ENCODE peak calls at places on chromosomes 3 and 15, in nine cellular contexts. One of them, this sample, is unnamed.

GRCh38 chr15:75235760-75236729 is 22.1 kb upstream of the GOLGA6C start:
- DNase-seq in RWPE2: peak
- DNase-seq in stomach: no peak
- DNase-seq in uterus: no peak
- DNase-seq in WERI-Rb-1: peak
- DNase-seq in heart left ventricle: peak
- DNase-seq in breast epithelium: peak
- DNase-seq in GM23338: no peak
- DNase-seq in lung: no peak
- DNase-seq in this sample: no peak

GRCh38 chr3:51677358-51677757 is 6.3 kb downstream of the TEX264 start:
- DNase-seq in lung: no peak
- DNase-seq in breast epithelium: no peak
- DNase-seq in uterus: no peak
- DNase-seq in WERI-Rb-1: no peak
- DNase-seq in GM23338: no peak
- DNase-seq in RWPE2: no peak
- DNase-seq in stomach: no peak
- DNase-seq in heart left ventricle: no peak
- DNase-seq in this sample: no peak

GRCh38 chr3:38115645-38116427 is 21.1 kb downstream of the ACAA1 start:
- DNase-seq in lung: no peak
- DNase-seq in WERI-Rb-1: no peak
- DNase-seq in GM23338: no peak
- DNase-seq in breast epithelium: peak
- DNase-seq in RWPE2: no peak
- DNase-seq in uterus: no peak
- DNase-seq in heart left ventricle: no peak
- DNase-seq in stomach: no peak
- DNase-seq in this sample: no peak

GRCh38 chr3:194584866-194585265 is 48.4 kb downstream of the TMEM44 start:
- DNase-seq in lung: no peak
- DNase-seq in RWPE2: no peak
- DNase-seq in heart left ventricle: no peak
- DNase-seq in GM23338: no peak
- DNase-seq in breast epithelium: no peak
- DNase-seq in stomach: no peak
- DNase-seq in WERI-Rb-1: no peak
- DNase-seq in uterus: no peak
- DNase-seq in this sample: no peak

GRCh38 chr3:122025296-122025695 is 3.2 kb upstream of the ILDR1 start:
- DNase-seq in lung: no peak
- DNase-seq in breast epithelium: no peak
- DNase-seq in heart left ventricle: no peak
- DNase-seq in GM23338: no peak
- DNase-seq in stomach: no peak
- DNase-seq in WERI-Rb-1: no peak
- DNase-seq in uterus: no peak
- DNase-seq in RWPE2: no peak
- DNase-seq in this sample: no peak

GRCh38 chr15:101474233-101474632 is 15.3 kb downstream of the PCSK6 start:
- DNase-seq in RWPE2: peak
- DNase-seq in uterus: no peak
- DNase-seq in stomach: no peak
- DNase-seq in lung: no peak
- DNase-seq in WERI-Rb-1: no peak
- DNase-seq in breast epithelium: no peak
- DNase-seq in heart left ventricle: no peak
- DNase-seq in GM23338: no peak
- DNase-seq in this sample: no peak

GRCh38 chr3:30691249-30691880 is 85.0 kb downstream of the TGFBR2 start:
- DNase-seq in uterus: no peak
- DNase-seq in WERI-Rb-1: no peak
- DNase-seq in lung: no peak
- DNase-seq in stomach: no peak
- DNase-seq in GM23338: no peak
- DNase-seq in breast epithelium: no peak
- DNase-seq in RWPE2: no peak
- DNase-seq in heart left ventricle: no peak
- DNase-seq in this sample: no peak

GRCh38 chr3:130014526-130014925 is 40.0 kb downstream of the TRH start:
- DNase-seq in breast epithelium: no peak
- DNase-seq in lung: no peak
- DNase-seq in heart left ventricle: no peak
- DNase-seq in WERI-Rb-1: no peak
- DNase-seq in RWPE2: no peak
- DNase-seq in stomach: no peak
- DNase-seq in uterus: no peak
- DNase-seq in GM23338: no peak
- DNase-seq in this sample: no peak

GRCh38 chr3:32963871-32964270 is 12.4 kb downstream of the CCR4 start:
- DNase-seq in heart left ventricle: no peak
- DNase-seq in breast epithelium: no peak
- DNase-seq in GM23338: no peak
- DNase-seq in stomach: no peak
- DNase-seq in WERI-Rb-1: no peak
- DNase-seq in uterus: no peak
- DNase-seq in RWPE2: no peak
- DNase-seq in lung: no peak
- DNase-seq in this sample: no peak

GRCh38 chr3:27591811-27592210 is 107.6 kb upstream of the SLC4A7 start:
- DNase-seq in stomach: no peak
- DNase-seq in breast epithelium: no peak
- DNase-seq in heart left ventricle: no peak
- DNase-seq in lung: no peak
- DNase-seq in RWPE2: no peak
- DNase-seq in WERI-Rb-1: no peak
- DNase-seq in uterus: peak
- DNase-seq in GM23338: no peak
- DNase-seq in this sample: no peak

GRCh38 chr3:112407888-112408702 is 75.1 kb downstream of the CD200 start:
- DNase-seq in RWPE2: no peak
- DNase-seq in heart left ventricle: no peak
- DNase-seq in lung: no peak
- DNase-seq in WERI-Rb-1: no peak
- DNase-seq in GM23338: no peak
- DNase-seq in uterus: no peak
- DNase-seq in breast epithelium: no peak
- DNase-seq in stomach: no peak
- DNase-seq in this sample: no peak

GRCh38 chr3:59839810-59840515 is 790.1 kb upstream of the CFAP20DC start:
- DNase-seq in breast epithelium: no peak
- DNase-seq in WERI-Rb-1: no peak
- DNase-seq in RWPE2: no peak
- DNase-seq in GM23338: no peak
- DNase-seq in lung: no peak
- DNase-seq in stomach: no peak
- DNase-seq in uterus: no peak
- DNase-seq in heart left ventricle: no peak
- DNase-seq in this sample: no peak

GRCh38 chr15:83657549-83657948 is 3.6 kb downstream of the ADAMTSL3 start:
- DNase-seq in WERI-Rb-1: no peak
- DNase-seq in heart left ventricle: no peak
- DNase-seq in RWPE2: no peak
- DNase-seq in lung: no peak
- DNase-seq in GM23338: peak
- DNase-seq in uterus: no peak
- DNase-seq in stomach: no peak
- DNase-seq in breast epithelium: no peak
- DNase-seq in this sample: no peak

GRCh38 chr3:136954246-136954645 is 3.5 kb upstream of the IL20RB start:
- DNase-seq in RWPE2: no peak
- DNase-seq in breast epithelium: no peak
- DNase-seq in heart left ventricle: no peak
- DNase-seq in stomach: no peak
- DNase-seq in lung: no peak
- DNase-seq in GM23338: no peak
- DNase-seq in uterus: no peak
- DNase-seq in WERI-Rb-1: no peak
- DNase-seq in this sample: no peak

GRCh38 chr3:46454209-46454595 is 10.5 kb downstream of the LTF start:
- DNase-seq in GM23338: no peak
- DNase-seq in stomach: no peak
- DNase-seq in WERI-Rb-1: no peak
- DNase-seq in lung: no peak
- DNase-seq in breast epithelium: no peak
- DNase-seq in heart left ventricle: no peak
- DNase-seq in uterus: no peak
- DNase-seq in RWPE2: no peak
- DNase-seq in this sample: no peak

GRCh38 chr3:46858456-46858855 is 4.8 kb downstream of the MYL3 start:
- DNase-seq in heart left ventricle: peak
- DNase-seq in WERI-Rb-1: peak
- DNase-seq in GM23338: no peak
- DNase-seq in uterus: peak
- DNase-seq in RWPE2: peak
- DNase-seq in breast epithelium: peak
- DNase-seq in stomach: no peak
- DNase-seq in lung: no peak
- DNase-seq in this sample: no peak

GRCh38 chr3:133717424-133717823 is 28.8 kb upstream of the TF start:
- DNase-seq in lung: no peak
- DNase-seq in uterus: no peak
- DNase-seq in WERI-Rb-1: no peak
- DNase-seq in breast epithelium: no peak
- DNase-seq in RWPE2: no peak
- DNase-seq in stomach: no peak
- DNase-seq in heart left ventricle: no peak
- DNase-seq in GM23338: no peak
- DNase-seq in this sample: no peak

GRCh38 chr3:65752636-65753035 is 286.1 kb downstream of the MAGI1 start:
- DNase-seq in RWPE2: no peak
- DNase-seq in WERI-Rb-1: no peak
- DNase-seq in GM23338: no peak
- DNase-seq in lung: no peak
- DNase-seq in heart left ventricle: no peak
- DNase-seq in stomach: no peak
- DNase-seq in uterus: no peak
- DNase-seq in breast epithelium: no peak
- DNase-seq in this sample: no peak

GRCh38 chr15:93362821-93363220 is 273.8 kb upstream of the RGMA start:
- DNase-seq in stomach: no peak
- DNase-seq in heart left ventricle: no peak
- DNase-seq in GM23338: peak
- DNase-seq in RWPE2: no peak
- DNase-seq in breast epithelium: no peak
- DNase-seq in lung: no peak
- DNase-seq in WERI-Rb-1: no peak
- DNase-seq in uterus: no peak
- DNase-seq in this sample: no peak

GRCh38 chr3:138845771-138846173 is 11.0 kb upstream of the PIK3CB start:
- DNase-seq in RWPE2: no peak
- DNase-seq in stomach: no peak
- DNase-seq in lung: no peak
- DNase-seq in GM23338: peak
- DNase-seq in WERI-Rb-1: no peak
- DNase-seq in breast epithelium: no peak
- DNase-seq in heart left ventricle: no peak
- DNase-seq in uterus: no peak
- DNase-seq in this sample: no peak

DNA sequence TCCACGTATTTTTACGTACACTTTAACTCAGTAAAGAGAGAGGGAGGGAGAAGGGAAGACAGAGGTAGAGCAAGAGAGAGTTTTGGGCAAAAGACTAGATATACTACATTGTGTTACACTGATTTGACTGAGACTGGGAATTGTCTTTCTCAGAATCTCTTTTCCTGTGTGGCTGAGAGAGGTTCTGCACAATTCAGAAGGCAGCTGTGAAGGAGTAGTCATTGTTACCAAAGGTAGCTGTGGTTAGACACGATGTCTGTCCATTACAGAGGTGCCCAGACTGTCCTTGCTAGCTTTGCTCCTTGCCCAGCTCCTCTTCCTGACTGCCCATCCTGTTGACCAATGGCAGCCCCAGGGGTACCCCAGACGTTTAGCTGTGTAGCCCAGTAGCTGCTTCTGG is 577.5 kb upstream of the CBLB start:
- DNase-seq in lung: no peak
- DNase-seq in stomach: no peak
- DNase-seq in WERI-Rb-1: no peak
- DNase-seq in breast epithelium: no peak
- DNase-seq in heart left ventricle: no peak
- DNase-seq in GM23338: no peak
- DNase-seq in RWPE2: no peak
- DNase-seq in uterus: no peak
- DNase-seq in this sample: no peak
- TF ChIP-seq CTCF in lung: no peak
- TF ChIP-seq CTCF in stomach: no peak
- TF ChIP-seq CTCF in WERI-Rb-1: no peak
- TF ChIP-seq CTCF in breast epithelium: no peak
- TF ChIP-seq CTCF in heart left ventricle: no peak
- TF ChIP-seq CTCF in GM23338: no peak
- TF ChIP-seq CTCF in RWPE2: no peak
- TF ChIP-seq CTCF in uterus: no peak
- TF ChIP-seq CTCF in this sample: no peak

GRCh38 chr15:27061739-27062138 is 90.8 kb downstream of the GABRG3 start:
- DNase-seq in breast epithelium: no peak
- DNase-seq in WERI-Rb-1: no peak
- DNase-seq in heart left ventricle: no peak
- DNase-seq in RWPE2: no peak
- DNase-seq in stomach: no peak
- DNase-seq in uterus: no peak
- DNase-seq in lung: no peak
- DNase-seq in GM23338: no peak
- DNase-seq in this sample: no peak
- H3K27ac ChIP-seq in breast epithelium: no peak
- H3K27ac ChIP-seq in WERI-Rb-1: no peak
- H3K27ac ChIP-seq in heart left ventricle: no peak
- H3K27ac ChIP-seq in RWPE2: no peak
- H3K27ac ChIP-seq in stomach: no peak
- H3K27ac ChIP-seq in uterus: no peak
- H3K27ac ChIP-seq in lung: no peak
- H3K27ac ChIP-seq in GM23338: no peak
- H3K27ac ChIP-seq in this sample: no peak

DNA sequence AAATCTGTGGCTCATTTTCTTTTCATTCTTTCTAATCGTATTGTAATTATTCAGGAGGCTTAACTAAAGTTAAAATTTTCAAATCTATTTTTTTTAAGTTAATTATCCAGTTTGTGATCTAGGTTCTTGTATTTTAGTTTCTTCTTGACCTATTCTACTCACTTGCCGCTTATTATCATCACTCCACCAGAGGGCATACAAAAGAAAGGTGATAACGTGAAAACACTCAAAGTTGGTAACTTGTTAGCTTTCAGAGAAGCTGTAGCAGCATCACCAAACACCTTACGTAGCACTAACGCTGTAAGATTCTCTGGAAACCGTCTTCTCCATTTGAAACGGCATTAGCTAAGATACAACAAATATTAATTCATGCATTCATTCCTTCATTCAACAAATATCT is 4.8 kb downstream of the GNB4 start:
- DNase-seq in WERI-Rb-1: no peak
- DNase-seq in breast epithelium: no peak
- DNase-seq in uterus: no peak
- DNase-seq in lung: no peak
- DNase-seq in GM23338: peak
- DNase-seq in heart left ventricle: no peak
- DNase-seq in stomach: no peak
- DNase-seq in RWPE2: no peak
- DNase-seq in this sample: no peak
- TF ChIP-seq CTCF in WERI-Rb-1: peak
- TF ChIP-seq CTCF in breast epithelium: no peak
- TF ChIP-seq CTCF in uterus: no peak
- TF ChIP-seq CTCF in lung: no peak
- TF ChIP-seq CTCF in GM23338: peak
- TF ChIP-seq CTCF in heart left ventricle: peak
- TF ChIP-seq CTCF in stomach: no peak
- TF ChIP-seq CTCF in RWPE2: peak
- TF ChIP-seq CTCF in this sample: peak

GRCh38 chr15:96331141-96331941 is 841 bp downstream of the NR2F2 start:
- DNase-seq in lung: no peak
- DNase-seq in breast epithelium: no peak
- DNase-seq in uterus: no peak
- DNase-seq in RWPE2: peak
- DNase-seq in heart left ventricle: no peak
- DNase-seq in stomach: no peak
- DNase-seq in WERI-Rb-1: no peak
- DNase-seq in GM23338: no peak
- DNase-seq in this sample: no peak
- H3K27ac ChIP-seq in lung: peak
- H3K27ac ChIP-seq in breast epithelium: peak
- H3K27ac ChIP-seq in uterus: peak
- H3K27ac ChIP-seq in RWPE2: peak
- H3K27ac ChIP-seq in heart left ventricle: peak
- H3K27ac ChIP-seq in stomach: peak
- H3K27ac ChIP-seq in WERI-Rb-1: no peak
- H3K27ac ChIP-seq in GM23338: no peak
- H3K27ac ChIP-seq in this sample: peak